ENCODE peak calls at places on chromosomes 7 and 10, in nine cellular contexts. One of them, this sample, is unnamed.

GRCh38 chr7:45402480-45403218 is 171.5 kb upstream of the ADCY1 start:
- DNase-seq in activated naive CD8-positive, alpha-beta T cell treated with anti-CD3 and anti-CD28 coated beads, Interleukin-2, amount 50 U/mL, for 24 hours: no peak
- DNase-seq in AG10803: peak; percentile 75
- DNase-seq in activated T-cell treated with anti-CD3 and anti-CD28 coated beads, Interleukin-2, amount 50 U/mL, for 48 hours: no peak
- DNase-seq in left cardiac atrium: no peak
- DNase-seq in head of caudate nucleus: no peak
- DNase-seq in A549: no peak
- DNase-seq in stimulated activated CD8-positive, alpha-beta memory T cell treated with anti-CD3 and anti-CD28 coated beads, Interleukin-2, amount 100 ng/mL, for 1 hour: no peak
- DNase-seq in stimulated activated naive CD4-positive, alpha-beta T cell: no peak
- DNase-seq in this sample: no peak

GRCh38 chr7:2037805-2038635 is 194.7 kb downstream of the MAD1L1 start:
- DNase-seq in left cardiac atrium: peak; percentile 63
- DNase-seq in A549: no peak
- DNase-seq in stimulated activated naive CD4-positive, alpha-beta T cell: no peak
- DNase-seq in AG10803: peak; percentile 29
- DNase-seq in stimulated activated CD8-positive, alpha-beta memory T cell treated with anti-CD3 and anti-CD28 coated beads, Interleukin-2, amount 100 ng/mL, for 1 hour: no peak
- DNase-seq in head of caudate nucleus: no peak
- DNase-seq in activated naive CD8-positive, alpha-beta T cell treated with anti-CD3 and anti-CD28 coated beads, Interleukin-2, amount 50 U/mL, for 24 hours: no peak
- DNase-seq in activated T-cell treated with anti-CD3 and anti-CD28 coated beads, Interleukin-2, amount 50 U/mL, for 48 hours: peak; percentile 36
- DNase-seq in this sample: peak; percentile 71

GRCh38 chr7:44309271-44310091 is 15.9 kb downstream of the CAMK2B start:
- DNase-seq in head of caudate nucleus: peak; percentile 63
- DNase-seq in left cardiac atrium: peak; percentile 79
- DNase-seq in stimulated activated naive CD4-positive, alpha-beta T cell: no peak
- DNase-seq in A549: no peak
- DNase-seq in activated T-cell treated with anti-CD3 and anti-CD28 coated beads, Interleukin-2, amount 50 U/mL, for 48 hours: peak; percentile 54
- DNase-seq in activated naive CD8-positive, alpha-beta T cell treated with anti-CD3 and anti-CD28 coated beads, Interleukin-2, amount 50 U/mL, for 24 hours: peak; percentile 55
- DNase-seq in stimulated activated CD8-positive, alpha-beta memory T cell treated with anti-CD3 and anti-CD28 coated beads, Interleukin-2, amount 100 ng/mL, for 1 hour: peak; percentile 2
- DNase-seq in AG10803: peak; percentile 48
- DNase-seq in this sample: peak; percentile 25

GRCh38 chr7:55574062-55574717 is 1.9 kb upstream of the VOPP1 start:
- DNase-seq in left cardiac atrium: no peak
- DNase-seq in activated naive CD8-positive, alpha-beta T cell treated with anti-CD3 and anti-CD28 coated beads, Interleukin-2, amount 50 U/mL, for 24 hours: no peak
- DNase-seq in A549: no peak
- DNase-seq in activated T-cell treated with anti-CD3 and anti-CD28 coated beads, Interleukin-2, amount 50 U/mL, for 48 hours: peak; percentile 20
- DNase-seq in stimulated activated CD8-positive, alpha-beta memory T cell treated with anti-CD3 and anti-CD28 coated beads, Interleukin-2, amount 100 ng/mL, for 1 hour: no peak
- DNase-seq in head of caudate nucleus: no peak
- DNase-seq in AG10803: peak; percentile 28
- DNase-seq in stimulated activated naive CD4-positive, alpha-beta T cell: no peak
- DNase-seq in this sample: no peak

GRCh38 chr7:112079671-112080070 is 126.5 kb downstream of the DOCK4 start:
- DNase-seq in stimulated activated CD8-positive, alpha-beta memory T cell treated with anti-CD3 and anti-CD28 coated beads, Interleukin-2, amount 100 ng/mL, for 1 hour: no peak
- DNase-seq in activated T-cell treated with anti-CD3 and anti-CD28 coated beads, Interleukin-2, amount 50 U/mL, for 48 hours: no peak
- DNase-seq in left cardiac atrium: no peak
- DNase-seq in activated naive CD8-positive, alpha-beta T cell treated with anti-CD3 and anti-CD28 coated beads, Interleukin-2, amount 50 U/mL, for 24 hours: no peak
- DNase-seq in head of caudate nucleus: no peak
- DNase-seq in A549: no peak
- DNase-seq in AG10803: no peak
- DNase-seq in stimulated activated naive CD4-positive, alpha-beta T cell: no peak
- DNase-seq in this sample: no peak

GRCh38 chr10:125158528-125159485 is 1.6 kb downstream of the CTBP2 start:
- DNase-seq in stimulated activated naive CD4-positive, alpha-beta T cell: no peak
- DNase-seq in activated naive CD8-positive, alpha-beta T cell treated with anti-CD3 and anti-CD28 coated beads, Interleukin-2, amount 50 U/mL, for 24 hours: peak; percentile 10
- DNase-seq in activated T-cell treated with anti-CD3 and anti-CD28 coated beads, Interleukin-2, amount 50 U/mL, for 48 hours: no peak
- DNase-seq in head of caudate nucleus: peak; percentile 71
- DNase-seq in A549: peak; percentile 52
- DNase-seq in AG10803: peak; percentile 55
- DNase-seq in left cardiac atrium: peak; percentile 67
- DNase-seq in stimulated activated CD8-positive, alpha-beta memory T cell treated with anti-CD3 and anti-CD28 coated beads, Interleukin-2, amount 100 ng/mL, for 1 hour: no peak
- DNase-seq in this sample: no peak

GRCh38 chr7:1046722-1047679 is 2.7 kb downstream of the GPR146 start:
- DNase-seq in AG10803: no peak
- DNase-seq in stimulated activated naive CD4-positive, alpha-beta T cell: peak; percentile 58
- DNase-seq in activated T-cell treated with anti-CD3 and anti-CD28 coated beads, Interleukin-2, amount 50 U/mL, for 48 hours: no peak
- DNase-seq in left cardiac atrium: no peak
- DNase-seq in head of caudate nucleus: no peak
- DNase-seq in A549: no peak
- DNase-seq in activated naive CD8-positive, alpha-beta T cell treated with anti-CD3 and anti-CD28 coated beads, Interleukin-2, amount 50 U/mL, for 24 hours: no peak
- DNase-seq in stimulated activated CD8-positive, alpha-beta memory T cell treated with anti-CD3 and anti-CD28 coated beads, Interleukin-2, amount 100 ng/mL, for 1 hour: peak; percentile 24
- DNase-seq in this sample: no peak

GRCh38 chr7:135499818-135500217 is 10.1 kb downstream of the CNOT4 start:
- DNase-seq in stimulated activated naive CD4-positive, alpha-beta T cell: no peak
- DNase-seq in activated naive CD8-positive, alpha-beta T cell treated with anti-CD3 and anti-CD28 coated beads, Interleukin-2, amount 50 U/mL, for 24 hours: no peak
- DNase-seq in left cardiac atrium: no peak
- DNase-seq in AG10803: peak; percentile 37
- DNase-seq in stimulated activated CD8-positive, alpha-beta memory T cell treated with anti-CD3 and anti-CD28 coated beads, Interleukin-2, amount 100 ng/mL, for 1 hour: no peak
- DNase-seq in activated T-cell treated with anti-CD3 and anti-CD28 coated beads, Interleukin-2, amount 50 U/mL, for 48 hours: no peak
- DNase-seq in A549: no peak
- DNase-seq in head of caudate nucleus: no peak
- DNase-seq in this sample: no peak

GRCh38 chr7:159115601-159116501 is 28.8 kb downstream of the VIPR2 start:
- DNase-seq in activated T-cell treated with anti-CD3 and anti-CD28 coated beads, Interleukin-2, amount 50 U/mL, for 48 hours: no peak
- DNase-seq in stimulated activated CD8-positive, alpha-beta memory T cell treated with anti-CD3 and anti-CD28 coated beads, Interleukin-2, amount 100 ng/mL, for 1 hour: no peak
- DNase-seq in activated naive CD8-positive, alpha-beta T cell treated with anti-CD3 and anti-CD28 coated beads, Interleukin-2, amount 50 U/mL, for 24 hours: no peak
- DNase-seq in head of caudate nucleus: no peak
- DNase-seq in stimulated activated naive CD4-positive, alpha-beta T cell: no peak
- DNase-seq in left cardiac atrium: no peak
- DNase-seq in A549: no peak
- DNase-seq in AG10803: no peak
- DNase-seq in this sample: no peak

GRCh38 chr7:116836911-116837310 is 25.5 kb upstream of the CAPZA2 start:
- DNase-seq in left cardiac atrium: no peak
- DNase-seq in activated T-cell treated with anti-CD3 and anti-CD28 coated beads, Interleukin-2, amount 50 U/mL, for 48 hours: no peak
- DNase-seq in A549: peak; percentile 29
- DNase-seq in stimulated activated CD8-positive, alpha-beta memory T cell treated with anti-CD3 and anti-CD28 coated beads, Interleukin-2, amount 100 ng/mL, for 1 hour: no peak
- DNase-seq in AG10803: no peak
- DNase-seq in activated naive CD8-positive, alpha-beta T cell treated with anti-CD3 and anti-CD28 coated beads, Interleukin-2, amount 50 U/mL, for 24 hours: no peak
- DNase-seq in head of caudate nucleus: no peak
- DNase-seq in stimulated activated naive CD4-positive, alpha-beta T cell: no peak
- DNase-seq in this sample: no peak

GRCh38 chr7:105480931-105481330 is 41.1 kb downstream of the PUS7 start:
- DNase-seq in stimulated activated naive CD4-positive, alpha-beta T cell: no peak
- DNase-seq in AG10803: peak; percentile 26
- DNase-seq in stimulated activated CD8-positive, alpha-beta memory T cell treated with anti-CD3 and anti-CD28 coated beads, Interleukin-2, amount 100 ng/mL, for 1 hour: no peak
- DNase-seq in A549: no peak
- DNase-seq in left cardiac atrium: no peak
- DNase-seq in head of caudate nucleus: no peak
- DNase-seq in activated naive CD8-positive, alpha-beta T cell treated with anti-CD3 and anti-CD28 coated beads, Interleukin-2, amount 50 U/mL, for 24 hours: no peak
- DNase-seq in activated T-cell treated with anti-CD3 and anti-CD28 coated beads, Interleukin-2, amount 50 U/mL, for 48 hours: no peak
- DNase-seq in this sample: no peak

GRCh38 chr10:80408198-80409085 is at the start of gene PRXL2A:
- DNase-seq in stimulated activated naive CD4-positive, alpha-beta T cell: peak; percentile 67
- DNase-seq in left cardiac atrium: peak; percentile 88
- DNase-seq in head of caudate nucleus: peak; percentile 93
- DNase-seq in activated naive CD8-positive, alpha-beta T cell treated with anti-CD3 and anti-CD28 coated beads, Interleukin-2, amount 50 U/mL, for 24 hours: peak; percentile 92
- DNase-seq in activated T-cell treated with anti-CD3 and anti-CD28 coated beads, Interleukin-2, amount 50 U/mL, for 48 hours: peak; percentile 86
- DNase-seq in A549: peak; percentile 92
- DNase-seq in AG10803: no peak
- DNase-seq in stimulated activated CD8-positive, alpha-beta memory T cell treated with anti-CD3 and anti-CD28 coated beads, Interleukin-2, amount 100 ng/mL, for 1 hour: peak; percentile 66
- DNase-seq in this sample: peak; percentile 80

GRCh38 chr7:158284121-158284520 is 303.5 kb downstream of the PTPRN2 start:
- DNase-seq in AG10803: no peak
- DNase-seq in activated T-cell treated with anti-CD3 and anti-CD28 coated beads, Interleukin-2, amount 50 U/mL, for 48 hours: no peak
- DNase-seq in stimulated activated naive CD4-positive, alpha-beta T cell: no peak
- DNase-seq in head of caudate nucleus: no peak
- DNase-seq in A549: no peak
- DNase-seq in activated naive CD8-positive, alpha-beta T cell treated with anti-CD3 and anti-CD28 coated beads, Interleukin-2, amount 50 U/mL, for 24 hours: no peak
- DNase-seq in stimulated activated CD8-positive, alpha-beta memory T cell treated with anti-CD3 and anti-CD28 coated beads, Interleukin-2, amount 100 ng/mL, for 1 hour: no peak
- DNase-seq in left cardiac atrium: no peak
- DNase-seq in this sample: no peak

GRCh38 chr10:132523561-132524442 is 13.8 kb upstream of the INPP5A start:
- DNase-seq in stimulated activated CD8-positive, alpha-beta memory T cell treated with anti-CD3 and anti-CD28 coated beads, Interleukin-2, amount 100 ng/mL, for 1 hour: no peak
- DNase-seq in activated naive CD8-positive, alpha-beta T cell treated with anti-CD3 and anti-CD28 coated beads, Interleukin-2, amount 50 U/mL, for 24 hours: no peak
- DNase-seq in activated T-cell treated with anti-CD3 and anti-CD28 coated beads, Interleukin-2, amount 50 U/mL, for 48 hours: no peak
- DNase-seq in left cardiac atrium: no peak
- DNase-seq in AG10803: no peak
- DNase-seq in stimulated activated naive CD4-positive, alpha-beta T cell: no peak
- DNase-seq in head of caudate nucleus: peak; percentile 10
- DNase-seq in A549: no peak
- DNase-seq in this sample: no peak

GRCh38 chr10:110498982-110499795 is 1.5 kb downstream of the DUSP5 start:
- DNase-seq in activated T-cell treated with anti-CD3 and anti-CD28 coated beads, Interleukin-2, amount 50 U/mL, for 48 hours: peak; percentile 60
- DNase-seq in stimulated activated naive CD4-positive, alpha-beta T cell: no peak
- DNase-seq in stimulated activated CD8-positive, alpha-beta memory T cell treated with anti-CD3 and anti-CD28 coated beads, Interleukin-2, amount 100 ng/mL, for 1 hour: no peak
- DNase-seq in A549: no peak
- DNase-seq in activated naive CD8-positive, alpha-beta T cell treated with anti-CD3 and anti-CD28 coated beads, Interleukin-2, amount 50 U/mL, for 24 hours: peak; percentile 44
- DNase-seq in AG10803: peak; percentile 72
- DNase-seq in left cardiac atrium: peak; percentile 47
- DNase-seq in head of caudate nucleus: no peak
- DNase-seq in this sample: no peak

GRCh38 chr7:1588978-1589377 is 19.1 kb upstream of the PSMG3 start:
- DNase-seq in stimulated activated CD8-positive, alpha-beta memory T cell treated with anti-CD3 and anti-CD28 coated beads, Interleukin-2, amount 100 ng/mL, for 1 hour: no peak
- DNase-seq in A549: no peak
- DNase-seq in stimulated activated naive CD4-positive, alpha-beta T cell: no peak
- DNase-seq in head of caudate nucleus: no peak
- DNase-seq in activated naive CD8-positive, alpha-beta T cell treated with anti-CD3 and anti-CD28 coated beads, Interleukin-2, amount 50 U/mL, for 24 hours: no peak
- DNase-seq in activated T-cell treated with anti-CD3 and anti-CD28 coated beads, Interleukin-2, amount 50 U/mL, for 48 hours: no peak
- DNase-seq in AG10803: no peak
- DNase-seq in left cardiac atrium: no peak
- DNase-seq in this sample: no peak

GRCh38 chr10:72831696-72832355 is 61.7 kb upstream of the OIT3 start:
- DNase-seq in AG10803: peak; percentile 3
- DNase-seq in activated T-cell treated with anti-CD3 and anti-CD28 coated beads, Interleukin-2, amount 50 U/mL, for 48 hours: no peak
- DNase-seq in stimulated activated naive CD4-positive, alpha-beta T cell: no peak
- DNase-seq in A549: no peak
- DNase-seq in activated naive CD8-positive, alpha-beta T cell treated with anti-CD3 and anti-CD28 coated beads, Interleukin-2, amount 50 U/mL, for 24 hours: no peak
- DNase-seq in stimulated activated CD8-positive, alpha-beta memory T cell treated with anti-CD3 and anti-CD28 coated beads, Interleukin-2, amount 100 ng/mL, for 1 hour: no peak
- DNase-seq in left cardiac atrium: no peak
- DNase-seq in head of caudate nucleus: no peak
- DNase-seq in this sample: no peak

GRCh38 chr7:2735744-2736143 is 47.7 kb downstream of the AMZ1 start:
- DNase-seq in activated naive CD8-positive, alpha-beta T cell treated with anti-CD3 and anti-CD28 coated beads, Interleukin-2, amount 50 U/mL, for 24 hours: no peak
- DNase-seq in activated T-cell treated with anti-CD3 and anti-CD28 coated beads, Interleukin-2, amount 50 U/mL, for 48 hours: no peak
- DNase-seq in left cardiac atrium: no peak
- DNase-seq in AG10803: no peak
- DNase-seq in head of caudate nucleus: no peak
- DNase-seq in A549: no peak
- DNase-seq in stimulated activated CD8-positive, alpha-beta memory T cell treated with anti-CD3 and anti-CD28 coated beads, Interleukin-2, amount 100 ng/mL, for 1 hour: no peak
- DNase-seq in stimulated activated naive CD4-positive, alpha-beta T cell: no peak
- DNase-seq in this sample: no peak

GRCh38 chr10:10222288-10222945 is 795.3 kb upstream of the CELF2 start:
- DNase-seq in head of caudate nucleus: no peak
- DNase-seq in left cardiac atrium: no peak
- DNase-seq in activated naive CD8-positive, alpha-beta T cell treated with anti-CD3 and anti-CD28 coated beads, Interleukin-2, amount 50 U/mL, for 24 hours: no peak
- DNase-seq in AG10803: peak; percentile 14
- DNase-seq in stimulated activated naive CD4-positive, alpha-beta T cell: no peak
- DNase-seq in activated T-cell treated with anti-CD3 and anti-CD28 coated beads, Interleukin-2, amount 50 U/mL, for 48 hours: no peak
- DNase-seq in A549: no peak
- DNase-seq in stimulated activated CD8-positive, alpha-beta memory T cell treated with anti-CD3 and anti-CD28 coated beads, Interleukin-2, amount 100 ng/mL, for 1 hour: no peak
- DNase-seq in this sample: no peak

GRCh38 chr10:125340871-125341270 is 180.5 kb upstream of the CTBP2 start:
- DNase-seq in head of caudate nucleus: no peak
- DNase-seq in AG10803: no peak
- DNase-seq in left cardiac atrium: no peak
- DNase-seq in stimulated activated CD8-positive, alpha-beta memory T cell treated with anti-CD3 and anti-CD28 coated beads, Interleukin-2, amount 100 ng/mL, for 1 hour: no peak
- DNase-seq in activated naive CD8-positive, alpha-beta T cell treated with anti-CD3 and anti-CD28 coated beads, Interleukin-2, amount 50 U/mL, for 24 hours: no peak
- DNase-seq in A549: no peak
- DNase-seq in activated T-cell treated with anti-CD3 and anti-CD28 coated beads, Interleukin-2, amount 50 U/mL, for 48 hours: no peak
- DNase-seq in stimulated activated naive CD4-positive, alpha-beta T cell: no peak
- DNase-seq in this sample: no peak

GRCh38 chr7:32958046-32959025 is 1.1 kb downstream of the FKBP9 start:
- DNase-seq in AG10803: peak; percentile 81
- DNase-seq in A549: no peak
- DNase-seq in activated naive CD8-positive, alpha-beta T cell treated with anti-CD3 and anti-CD28 coated beads, Interleukin-2, amount 50 U/mL, for 24 hours: no peak
- DNase-seq in stimulated activated CD8-positive, alpha-beta memory T cell treated with anti-CD3 and anti-CD28 coated beads, Interleukin-2, amount 100 ng/mL, for 1 hour: no peak
- DNase-seq in stimulated activated naive CD4-positive, alpha-beta T cell: no peak
- DNase-seq in activated T-cell treated with anti-CD3 and anti-CD28 coated beads, Interleukin-2, amount 50 U/mL, for 48 hours: no peak
- DNase-seq in left cardiac atrium: peak; percentile 80
- DNase-seq in head of caudate nucleus: no peak
- DNase-seq in this sample: no peak

GRCh38 chr10:51389415-51390342 is 309.7 kb downstream of the CSTF2T start:
- DNase-seq in A549: no peak
- DNase-seq in AG10803: peak; percentile 100
- DNase-seq in activated T-cell treated with anti-CD3 and anti-CD28 coated beads, Interleukin-2, amount 50 U/mL, for 48 hours: peak; percentile 40
- DNase-seq in stimulated activated CD8-positive, alpha-beta memory T cell treated with anti-CD3 and anti-CD28 coated beads, Interleukin-2, amount 100 ng/mL, for 1 hour: peak; percentile 1
- DNase-seq in activated naive CD8-positive, alpha-beta T cell treated with anti-CD3 and anti-CD28 coated beads, Interleukin-2, amount 50 U/mL, for 24 hours: peak; percentile 44
- DNase-seq in head of caudate nucleus: peak; percentile 63
- DNase-seq in left cardiac atrium: peak; percentile 53
- DNase-seq in stimulated activated naive CD4-positive, alpha-beta T cell: no peak
- DNase-seq in this sample: peak; percentile 2

GRCh38 chr10:490891-491571 is 198.4 kb downstream of the DIP2C start:
- DNase-seq in head of caudate nucleus: peak; percentile 61
- DNase-seq in left cardiac atrium: peak; percentile 73
- DNase-seq in AG10803: peak; percentile 90
- DNase-seq in A549: no peak
- DNase-seq in activated naive CD8-positive, alpha-beta T cell treated with anti-CD3 and anti-CD28 coated beads, Interleukin-2, amount 50 U/mL, for 24 hours: no peak
- DNase-seq in stimulated activated CD8-positive, alpha-beta memory T cell treated with anti-CD3 and anti-CD28 coated beads, Interleukin-2, amount 100 ng/mL, for 1 hour: no peak
- DNase-seq in stimulated activated naive CD4-positive, alpha-beta T cell: no peak
- DNase-seq in activated T-cell treated with anti-CD3 and anti-CD28 coated beads, Interleukin-2, amount 50 U/mL, for 48 hours: no peak
- DNase-seq in this sample: no peak

GRCh38 chr7:98165827-98166667 is 45.2 kb upstream of the BHLHA15 start:
- DNase-seq in A549: peak; percentile 31
- DNase-seq in stimulated activated naive CD4-positive, alpha-beta T cell: peak; percentile 20
- DNase-seq in stimulated activated CD8-positive, alpha-beta memory T cell treated with anti-CD3 and anti-CD28 coated beads, Interleukin-2, amount 100 ng/mL, for 1 hour: peak; percentile 15
- DNase-seq in left cardiac atrium: peak; percentile 56
- DNase-seq in activated T-cell treated with anti-CD3 and anti-CD28 coated beads, Interleukin-2, amount 50 U/mL, for 48 hours: peak; percentile 69
- DNase-seq in AG10803: peak; percentile 5
- DNase-seq in activated naive CD8-positive, alpha-beta T cell treated with anti-CD3 and anti-CD28 coated beads, Interleukin-2, amount 50 U/mL, for 24 hours: peak; percentile 71
- DNase-seq in head of caudate nucleus: peak; percentile 76
- DNase-seq in this sample: peak; percentile 58

GRCh38 chr7:90430614-90431445 is 27.6 kb downstream of the CLDN12 start:
- DNase-seq in activated T-cell treated with anti-CD3 and anti-CD28 coated beads, Interleukin-2, amount 50 U/mL, for 48 hours: no peak
- DNase-seq in activated naive CD8-positive, alpha-beta T cell treated with anti-CD3 and anti-CD28 coated beads, Interleukin-2, amount 50 U/mL, for 24 hours: no peak
- DNase-seq in stimulated activated CD8-positive, alpha-beta memory T cell treated with anti-CD3 and anti-CD28 coated beads, Interleukin-2, amount 100 ng/mL, for 1 hour: no peak
- DNase-seq in A549: no peak
- DNase-seq in stimulated activated naive CD4-positive, alpha-beta T cell: no peak
- DNase-seq in head of caudate nucleus: no peak
- DNase-seq in left cardiac atrium: no peak
- DNase-seq in AG10803: no peak
- DNase-seq in this sample: no peak

GRCh38 chr7:96998333-96998732 is 7.0 kb upstream of the DLX6 start:
- DNase-seq in stimulated activated naive CD4-positive, alpha-beta T cell: no peak
- DNase-seq in activated naive CD8-positive, alpha-beta T cell treated with anti-CD3 and anti-CD28 coated beads, Interleukin-2, amount 50 U/mL, for 24 hours: no peak
- DNase-seq in activated T-cell treated with anti-CD3 and anti-CD28 coated beads, Interleukin-2, amount 50 U/mL, for 48 hours: no peak
- DNase-seq in head of caudate nucleus: no peak
- DNase-seq in left cardiac atrium: no peak
- DNase-seq in A549: no peak
- DNase-seq in stimulated activated CD8-positive, alpha-beta memory T cell treated with anti-CD3 and anti-CD28 coated beads, Interleukin-2, amount 100 ng/mL, for 1 hour: no peak
- DNase-seq in AG10803: no peak
- DNase-seq in this sample: no peak

GRCh38 chr10:11894381-11895107 is 71.4 kb downstream of the PROSER2 start:
- DNase-seq in activated naive CD8-positive, alpha-beta T cell treated with anti-CD3 and anti-CD28 coated beads, Interleukin-2, amount 50 U/mL, for 24 hours: no peak
- DNase-seq in AG10803: no peak
- DNase-seq in left cardiac atrium: no peak
- DNase-seq in stimulated activated naive CD4-positive, alpha-beta T cell: no peak
- DNase-seq in head of caudate nucleus: no peak
- DNase-seq in stimulated activated CD8-positive, alpha-beta memory T cell treated with anti-CD3 and anti-CD28 coated beads, Interleukin-2, amount 100 ng/mL, for 1 hour: no peak
- DNase-seq in activated T-cell treated with anti-CD3 and anti-CD28 coated beads, Interleukin-2, amount 50 U/mL, for 48 hours: no peak
- DNase-seq in A549: no peak
- DNase-seq in this sample: no peak